ENCODE peak calls at places on chromosomes 16 and 17, in six cellular contexts. T, Q, A, S, F and P are unnamed samples.

GRCh38 chr17:31248986-31249385 is 48.1 kb downstream of the OMG start:
- DNase-seq in Q (no peak), F (peak; percentile 80), T (no peak), A (no peak), S (peak; percentile 42), P (peak; percentile 78)

GRCh38 chr17:27407916-27408846 is 48.1 kb upstream of the KSR1 start:
- DNase-seq in T (no peak), F (peak; percentile 5), A (no peak), S (peak; percentile 60), Q (no peak), P (peak; percentile 51)

GRCh38 chr17:9258115-9259020 is 237.1 kb downstream of the NTN1 start:
- DNase-seq in T (no peak), A (no peak), F (peak; percentile 93), S (no peak), Q (no peak), P (no peak)

GRCh38 chr17:69105907-69106730 is 35.6 kb downstream of the ABCA6 start:
- DNase-seq in Q (no peak), S (no peak), T (no peak), A (no peak), F (peak; percentile 5), P (no peak)

GRCh38 chr16:59192551-59193199 is 458.6 kb upstream of the GOT2 start:
- DNase-seq in Q (peak; percentile 40), S (peak; percentile 6), A (no peak), F (peak; percentile 6), T (peak; percentile 68), P (peak; percentile 11)

GRCh38 chr17:30234954-30235353 is 543 bp downstream of the SLC6A4 start:
- DNase-seq in S (no peak), Q (no peak), F (peak; percentile 31), T (peak; percentile 32), A (no peak), P (no peak)

GRCh38 chr16:49755291-49755611 is 100.7 kb downstream of the ZNF423 start:
- DNase-seq in F (peak; percentile 61), A (no peak), Q (peak; percentile 64), S (peak; percentile 42), T (no peak), P (peak; percentile 12)

GRCh38 chr17:30600830-30601494 is 123.8 kb downstream of the GOSR1 start:
- DNase-seq in T (no peak), Q (peak; percentile 36), S (peak; percentile 42), F (peak; percentile 20), A (no peak), P (peak; percentile 11)

GRCh38 chr16:86734559-86735480 is 156.5 kb downstream of the FOXL1 start:
- DNase-seq in F (no peak), Q (no peak), A (no peak), T (peak; percentile 52), S (no peak), P (no peak)

GRCh38 chr17:74113952-74114351 is 89.5 kb upstream of the RPL38 start:
- DNase-seq in Q (no peak), A (no peak), T (no peak), F (no peak), S (no peak), P (no peak)

GRCh38 chr17:45640141-45640850 is 143.8 kb upstream of the CRHR1 start:
- DNase-seq in F (peak; percentile 87), Q (peak; percentile 81), T (peak; percentile 90), A (peak; percentile 57), S (peak; percentile 79), P (peak; percentile 76)

GRCh38 chr17:75920045-75920560 is 15.4 kb upstream of the MRPL38 start:
- DNase-seq in A (no peak), Q (no peak), S (no peak), F (no peak), T (no peak), P (no peak)

GRCh38 chr16:89366561-89367537 is 123.5 kb downstream of the ANKRD11 start:
- DNase-seq in Q (no peak), F (no peak), T (no peak), S (no peak), A (no peak), P (no peak)

GRCh38 chr17:29575511-29576213 is 7.2 kb downstream of the TP53I13 start:
- DNase-seq in T (peak; percentile 29), F (no peak), S (no peak), A (no peak), Q (no peak), P (no peak)

GRCh38 chr17:28598799-28599310 is at the start of gene SPAG5:
- DNase-seq in S (peak; percentile 94), A (peak; percentile 81), Q (peak; percentile 90), F (peak; percentile 95), T (peak; percentile 98), P (peak; percentile 88)

GRCh38 chr16:66853261-66854139 is 9.3 kb downstream of the CA7 start:
- DNase-seq in A (no peak), F (no peak), T (no peak), Q (no peak), S (no peak), P (no peak)

GRCh38 chr16:19856120-19856519 is 28.5 kb downstream of the GPRC5B start:
- DNase-seq in T (no peak), F (no peak), S (no peak), A (no peak), Q (no peak), P (no peak)

GRCh38 chr16:19857593-19857992 is 27.1 kb downstream of the GPRC5B start:
- DNase-seq in Q (no peak), A (no peak), S (no peak), T (no peak), F (no peak), P (no peak)

GRCh38 chr16:19853132-19853972 is 31.3 kb downstream of the GPRC5B start:
- DNase-seq in A (no peak), S (no peak), F (peak; percentile 92), Q (no peak), T (no peak), P (no peak)

GRCh38 chr16:19851476-19851875 is 33.2 kb downstream of the GPRC5B start:
- DNase-seq in F (no peak), T (no peak), A (no peak), Q (no peak), S (no peak), P (no peak)

DNA sequence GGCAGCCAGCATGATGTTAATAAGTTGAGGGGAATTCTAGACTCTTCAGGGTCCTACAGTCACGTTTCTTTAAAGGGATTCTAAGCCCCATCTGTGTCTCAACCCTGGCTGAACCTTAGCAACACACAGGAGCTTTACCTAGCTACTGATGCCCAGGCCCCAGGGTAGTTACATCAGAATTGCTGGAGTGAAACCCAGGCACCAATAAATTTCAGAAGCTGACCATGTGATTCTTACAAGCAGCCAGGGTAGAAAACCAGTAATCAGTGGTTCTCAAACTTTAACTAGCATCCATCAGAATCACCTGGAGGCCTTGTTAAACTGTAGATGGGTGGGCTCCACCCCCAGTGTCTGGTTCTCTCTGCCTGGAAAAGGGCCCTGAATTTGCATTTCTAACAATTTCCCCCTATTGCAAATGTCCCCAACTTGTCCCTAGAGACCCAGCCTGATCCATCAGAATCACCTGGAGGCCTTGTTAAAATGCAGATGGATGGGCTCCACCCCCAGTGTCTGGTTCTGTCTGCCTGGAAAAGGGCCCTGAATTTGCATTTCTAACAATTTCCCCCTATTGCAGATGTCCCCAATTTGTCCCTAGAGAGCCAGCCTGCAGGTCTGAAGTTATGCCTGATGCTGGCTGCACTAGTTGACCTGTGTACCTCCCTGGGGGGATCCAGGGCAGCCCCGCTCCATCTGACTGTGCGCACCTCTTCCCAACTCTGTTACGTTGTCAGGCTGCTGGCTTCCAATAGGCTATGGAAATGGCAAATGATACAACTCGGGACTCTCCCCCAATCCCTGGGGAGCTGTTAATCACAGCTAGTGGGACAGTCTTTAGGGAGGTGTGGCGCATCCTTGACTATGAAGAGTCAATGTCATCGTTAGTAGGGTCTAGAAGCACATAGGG is 30.4 kb downstream of the GPRC5B start:
- DNase-seq in A (no peak), S (no peak), F (peak; percentile 33), Q (no peak), T (peak; percentile 78), P (no peak)
- H3K18ac ChIP-seq in A (peak overlapping the region; percentile 95), S (no peak overlapping the region), F (no peak overlapping the region), Q (no peak overlapping the region), T (no peak overlapping the region), P (no peak overlapping the region)

DNA sequence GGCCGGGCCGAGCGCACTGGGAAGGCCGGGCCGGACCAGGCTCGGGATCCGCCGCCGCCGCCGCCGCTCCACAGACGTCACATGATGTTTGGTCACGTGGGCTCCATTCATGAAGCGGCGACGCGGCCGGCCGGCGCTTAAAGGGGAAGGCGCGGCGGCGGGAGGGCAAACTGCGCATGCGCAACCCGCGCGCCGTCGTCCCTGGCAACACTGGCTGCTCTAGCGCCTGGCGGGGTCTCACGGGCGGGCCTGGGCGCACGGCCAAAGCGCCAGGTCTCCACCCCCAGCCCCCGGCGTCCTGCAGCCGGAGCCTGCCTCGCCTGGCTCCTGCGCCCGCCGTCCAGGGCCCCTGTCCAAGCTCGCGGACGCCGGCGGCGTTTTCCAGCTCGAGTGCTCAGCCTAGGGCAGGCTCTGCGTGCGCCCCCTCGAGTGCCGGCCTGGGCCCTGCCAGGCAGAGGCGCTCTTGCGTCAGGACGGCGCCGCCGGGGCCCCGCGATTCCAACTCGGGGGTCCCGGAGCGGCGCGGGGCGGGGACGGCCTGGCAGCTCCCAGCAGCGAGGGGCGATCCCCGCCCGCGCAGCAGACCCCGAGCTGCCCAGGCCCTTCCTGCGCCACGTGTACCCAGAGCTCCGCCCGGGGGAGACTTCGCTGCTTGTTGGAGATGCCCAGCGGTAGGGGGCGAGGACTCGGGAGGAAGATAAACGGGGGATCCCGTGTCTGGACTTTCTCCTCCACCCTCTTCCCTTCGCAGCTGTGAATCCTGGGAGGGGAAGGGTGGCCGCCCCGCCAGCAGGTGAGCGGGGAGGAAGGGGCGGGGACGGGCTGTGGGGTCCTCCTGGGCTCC is at the start of gene MAFG:
- DNase-seq in F (peak; percentile 96), Q (peak; percentile 98), S (peak; percentile 95), T (peak; percentile 96), A (peak; percentile 70), P (peak; percentile 90)
- H3K23ac ChIP-seq in F (no peak within 1 kb of the TSS), Q (peak within 1 kb of the TSS; percentile 98), S (peak within 1 kb of the TSS; percentile 24), T (no peak within 1 kb of the TSS), A (peak within 1 kb of the TSS; percentile 17), P (peak within 1 kb of the TSS; percentile 72)

GRCh38 chr16:73545713-73546112 is 497.8 kb upstream of the ZFHX3 start:
- DNase-seq in Q (no peak), A (no peak), S (no peak), F (no peak), T (no peak), P (no peak)

GRCh38 chr16:73544266-73544665 is 496.3 kb upstream of the ZFHX3 start:
- DNase-seq in T (no peak), F (no peak), A (no peak), S (no peak), Q (no peak), P (no peak)

GRCh38 chr16:73549960-73550359 is 502.0 kb upstream of the ZFHX3 start:
- DNase-seq in T (no peak), F (no peak), S (no peak), A (no peak), Q (no peak), P (no peak)

DNA sequence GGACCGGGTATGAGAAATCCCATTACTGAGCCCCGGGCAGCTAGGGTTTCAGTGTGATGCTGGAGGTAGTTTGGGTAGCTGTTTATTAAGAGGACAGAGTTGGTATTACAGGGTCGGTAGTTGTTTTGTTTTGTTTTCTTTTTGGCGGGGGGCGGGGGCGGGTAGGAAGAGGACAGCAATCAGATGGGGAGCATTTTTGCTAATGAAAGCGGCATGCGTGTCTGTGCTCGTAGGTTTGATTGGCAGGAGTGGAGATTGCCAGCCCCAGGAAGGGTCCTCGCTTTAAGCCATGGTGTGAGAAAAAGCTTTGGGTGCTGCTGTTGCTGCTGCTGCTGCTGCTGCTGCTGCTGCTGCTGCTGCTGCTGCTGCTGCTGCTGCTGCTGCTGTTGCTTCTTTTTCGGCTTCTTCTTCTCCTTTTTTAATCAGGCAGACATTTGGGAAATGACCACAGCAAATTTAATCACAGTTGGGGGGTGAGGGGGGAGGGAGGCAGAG is 498.5 kb upstream of the ZFHX3 start:
- DNase-seq in Q (no peak), F (no peak), A (no peak), S (no peak), T (no peak), P (no peak)
- H3K14ac ChIP-seq in Q (no peak overlapping the region), F (no peak overlapping the region), A (no peak overlapping the region), S (no peak overlapping the region), T (no peak overlapping the region), P (no peak overlapping the region)

GRCh38 chr16:81310045-81310644 is 4.6 kb upstream of the GAN start:
- DNase-seq in T (no peak), Q (no peak), A (no peak), S (no peak), F (no peak), P (no peak)
- H3K18ac ChIP-seq in T (no peak overlapping the region), Q (no peak overlapping the region), A (no peak overlapping the region), S (no peak overlapping the region), F (no peak overlapping the region), P (no peak overlapping the region)